ENCODE peak calls at places on chromosomes 13 and 19, in four cellular contexts. E is sigmoid colon, H is Panc1, K is pancreas. L is an unnamed sample.

GRCh38 chr13:25973576-25973975 is 78.2 kb downstream of the SHISA2 start:
- DNase-seq in H (no peak), E (no peak), K (no peak), L (no peak)

GRCh38 chr19:42386974-42387707 is 3.0 kb downstream of the CNFN start:
- DNase-seq in K (peak; percentile 80), E (peak; percentile 74), H (peak; percentile 25), L (peak; percentile 90)

GRCh38 chr13:46675016-46675415 is 121.9 kb downstream of the ESD start:
- DNase-seq in E (no peak), K (no peak), H (no peak), L (no peak)

GRCh38 chr19:23116802-23117571 is at the start of gene ZNF730:
- DNase-seq in E (no peak), H (no peak), K (peak; percentile 63), L (no peak)

GRCh38 chr19:31666126-31666525 is 316.9 kb upstream of the TSHZ3 start:
- DNase-seq in E (no peak), H (no peak), K (no peak), L (no peak)

GRCh38 chr19:13765395-13766094 is 1.2 kb downstream of the MRI1 start:
- DNase-seq in K (no peak), H (no peak), E (no peak), L (no peak)

GRCh38 chr19:4096049-4096892 is 27.7 kb downstream of the MAP2K2 start:
- DNase-seq in K (no peak), E (no peak), H (no peak), L (no peak)

GRCh38 chr13:38902551-38902950 is 88.1 kb downstream of the STOML3 start:
- DNase-seq in E (no peak), K (no peak), H (no peak), L (no peak)

GRCh38 chr19:55228015-55228391 is 560 bp downstream of the TMEM86B start:
- DNase-seq in H (no peak), K (no peak), E (no peak), L (no peak)

GRCh38 chr19:46065486-46065885 is 24.7 kb upstream of the IGFL4 start:
- DNase-seq in K (no peak), H (no peak), E (no peak), L (no peak)

GRCh38 chr19:10864538-10864899 is 6.8 kb upstream of the CARM1 start:
- DNase-seq in E (peak; percentile 91), K (peak; percentile 94), H (peak; percentile 62), L (peak; percentile 93)

GRCh38 chr13:98910501-98910951 is 67.3 kb downstream of the DOCK9 start:
- DNase-seq in K (no peak), E (no peak), H (peak; percentile 33), L (no peak)

GRCh38 chr19:21202865-21203494 is 61.1 kb downstream of the ZNF431 start:
- DNase-seq in H (peak; percentile 22), K (no peak), E (no peak), L (no peak)
- TF ChIP-seq CTCF in H (peak; percentile 84), K (peak; percentile 52), E (peak; percentile 36), L (no peak)

DNA sequence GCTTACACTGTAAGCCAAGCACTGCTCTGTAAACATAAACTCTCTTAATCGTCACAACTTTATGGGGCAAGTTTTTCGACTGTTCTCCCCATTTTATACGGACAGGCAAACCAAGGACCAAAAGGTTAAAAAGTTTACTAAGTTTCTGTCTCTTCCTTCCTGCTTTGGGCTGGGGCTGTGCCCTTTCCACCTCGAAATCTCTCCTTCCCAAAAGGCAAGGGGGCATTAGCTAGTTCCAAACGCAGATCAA is 2.2 kb downstream of the JUND start:
- DNase-seq in H (no peak), K (no peak), E (no peak), L (no peak)
- H3K4me3 ChIP-seq in H (peak overlapping the region; percentile 91), K (peak overlapping the region; percentile 97), E (peak overlapping the region; percentile 96), L (peak overlapping the region; percentile 92)

GRCh38 chr19:12496480-12496879 is 11.9 kb upstream of the ZNF709 start:
- DNase-seq in E (no peak), K (no peak), H (no peak), L (no peak)

GRCh38 chr19:12497032-12497431 is 12.4 kb upstream of the ZNF709 start:
- DNase-seq in H (no peak), K (no peak), E (no peak), L (no peak)

GRCh38 chr19:12494260-12494860 is 9.7 kb upstream of the ZNF709 start:
- DNase-seq in E (no peak), K (no peak), H (no peak), L (no peak)

DNA sequence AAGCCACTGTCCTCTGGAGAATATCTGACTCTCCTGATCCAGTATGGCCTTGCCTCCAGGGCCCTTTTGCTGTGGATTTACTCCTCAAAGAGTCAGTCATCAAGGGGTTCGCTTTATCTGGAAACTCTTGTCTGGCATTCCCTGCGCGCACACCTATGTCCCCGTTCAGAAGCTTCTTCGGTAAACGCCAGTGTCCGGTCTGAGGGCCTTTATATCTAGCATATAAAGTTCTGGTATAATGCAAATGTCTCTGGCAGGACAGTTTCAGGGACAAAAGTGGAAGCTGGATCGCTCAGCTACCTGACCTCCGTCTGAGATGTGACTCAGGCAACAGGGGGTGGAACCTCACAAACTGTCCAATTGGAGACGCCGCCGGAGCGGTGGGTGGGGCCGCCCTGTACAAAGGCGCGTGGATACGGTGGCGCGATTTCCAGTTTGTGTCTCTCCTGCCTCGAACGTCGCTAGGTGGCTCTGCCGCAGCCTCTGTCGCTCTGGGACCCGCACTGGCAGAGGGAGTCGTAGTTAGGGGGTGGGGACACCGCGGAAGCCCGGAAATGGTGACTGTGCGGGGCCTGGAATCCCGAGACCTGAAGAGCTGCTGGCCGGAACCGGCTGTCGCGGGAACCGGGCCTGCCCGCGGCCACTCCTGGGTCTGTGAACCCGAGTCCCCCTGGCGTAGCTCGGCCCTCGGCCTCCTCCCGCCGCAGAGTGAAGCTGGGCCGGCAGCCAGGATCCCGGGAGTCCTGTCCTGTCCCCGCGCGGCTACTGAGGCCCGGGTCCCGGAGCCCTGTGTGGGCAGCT is 10.6 kb upstream of the ZNF709 start:
- DNase-seq in E (peak; percentile 97), K (peak; percentile 94), H (peak; percentile 82), L (peak; percentile 96)
- TF ChIP-seq CTCF in E (no peak), K (no peak), H (peak; percentile 71), L (no peak)

DNA sequence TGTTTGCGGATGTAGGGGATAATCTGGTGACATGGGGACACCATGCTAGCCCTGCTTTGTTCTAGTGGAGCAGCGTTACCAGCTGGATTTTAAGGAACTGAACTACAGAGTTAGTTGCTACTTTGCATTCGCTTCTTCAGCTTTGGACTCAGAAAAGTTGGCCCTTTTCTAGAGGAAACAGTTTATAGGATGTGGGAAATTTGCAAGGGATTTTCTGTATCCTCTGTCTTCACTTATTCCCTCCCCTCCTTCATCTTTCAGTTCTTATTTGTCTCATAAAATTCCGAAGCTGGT is 2.1 kb downstream of the GATAD2A start:
- DNase-seq in E (no peak), H (no peak), K (no peak), L (no peak)
- H3K4me3 ChIP-seq in E (peak overlapping the region; percentile 98), H (no peak overlapping the region), K (peak overlapping the region; percentile 87), L (no peak overlapping the region)

GRCh38 chr19:15197275-15198005 is 3.4 kb downstream of the NOTCH3 start:
- DNase-seq in H (no peak), E (no peak), K (no peak), L (no peak)
- TF ChIP-seq CTCF in H (no peak), E (no peak), K (no peak), L (no peak)

DNA sequence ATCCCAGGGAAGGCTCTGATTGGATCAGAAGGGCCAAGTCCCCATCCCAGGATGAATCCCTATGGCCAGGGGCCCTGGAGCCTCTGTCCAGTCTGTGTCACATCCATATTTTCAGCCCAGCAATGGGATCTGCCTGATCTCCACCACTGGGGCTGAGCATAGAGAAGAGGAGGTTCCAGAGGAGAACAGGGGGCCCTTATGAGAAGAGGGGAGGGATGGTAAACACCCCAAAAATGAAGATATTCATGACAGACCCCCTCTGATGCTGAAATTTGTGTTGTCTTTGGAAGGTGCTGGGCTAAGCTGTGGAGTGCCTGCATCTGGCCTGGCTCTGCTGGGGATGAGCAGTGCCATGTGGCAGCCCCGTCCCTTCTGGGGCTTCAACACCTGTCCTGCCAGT is 14.5 kb downstream of the KLHL26 start:
- DNase-seq in K (no peak), H (no peak), E (no peak), L (no peak)
- H3K4me3 ChIP-seq in K (no peak overlapping the region), H (no peak overlapping the region), E (no peak overlapping the region), L (no peak overlapping the region)

GRCh38 chr13:49792550-49793324 is at the start of gene KPNA3:
- DNase-seq in E (peak; percentile 98), H (peak; percentile 75), K (peak; percentile 95), L (peak; percentile 98)
- TF ChIP-seq CTCF in E (no peak), H (peak; percentile 58), K (no peak), L (no peak)

DNA sequence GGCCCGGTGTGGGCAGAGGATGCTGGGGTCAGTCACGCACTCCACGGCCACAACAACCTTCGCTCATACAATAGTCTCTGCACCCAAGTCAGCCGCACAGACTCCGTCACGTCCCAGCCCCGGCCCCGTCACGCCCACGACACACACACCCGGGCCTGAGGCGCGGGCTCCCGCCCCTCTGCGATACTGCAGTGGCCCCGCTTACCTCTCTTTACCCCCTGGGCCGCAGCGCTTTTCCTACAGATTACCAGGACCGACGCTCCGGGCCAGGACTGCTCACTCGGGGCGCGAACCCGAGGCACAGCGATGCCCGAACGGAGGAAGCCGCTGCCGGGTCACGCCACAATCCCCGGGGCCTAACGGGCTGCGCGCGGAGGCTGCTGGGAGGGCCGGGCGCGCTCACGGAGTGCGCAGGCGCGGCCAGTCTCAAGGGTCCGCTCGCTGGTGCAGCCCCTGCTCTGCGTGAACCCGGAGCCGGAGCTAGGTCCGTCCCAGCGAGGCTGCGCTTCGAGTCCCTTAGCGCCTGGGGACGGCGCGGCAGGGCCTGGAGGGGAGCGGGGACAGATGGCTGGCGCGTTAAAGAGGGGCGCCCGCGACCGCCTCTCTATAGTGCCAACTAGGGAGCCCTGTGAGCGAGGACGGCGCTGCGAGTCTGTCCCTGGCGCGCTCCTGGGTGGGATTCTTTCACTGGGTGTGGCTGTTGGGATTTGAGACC is at the start of gene ZFP82:
- DNase-seq in K (peak; percentile 86), H (no peak), E (peak; percentile 85), L (peak; percentile 71)
- H3K4me3 ChIP-seq in K (peak within 1 kb of the TSS; percentile 69), H (peak within 1 kb of the TSS; percentile 71), E (peak within 1 kb of the TSS; percentile 77), L (peak within 1 kb of the TSS; percentile 71)

DNA sequence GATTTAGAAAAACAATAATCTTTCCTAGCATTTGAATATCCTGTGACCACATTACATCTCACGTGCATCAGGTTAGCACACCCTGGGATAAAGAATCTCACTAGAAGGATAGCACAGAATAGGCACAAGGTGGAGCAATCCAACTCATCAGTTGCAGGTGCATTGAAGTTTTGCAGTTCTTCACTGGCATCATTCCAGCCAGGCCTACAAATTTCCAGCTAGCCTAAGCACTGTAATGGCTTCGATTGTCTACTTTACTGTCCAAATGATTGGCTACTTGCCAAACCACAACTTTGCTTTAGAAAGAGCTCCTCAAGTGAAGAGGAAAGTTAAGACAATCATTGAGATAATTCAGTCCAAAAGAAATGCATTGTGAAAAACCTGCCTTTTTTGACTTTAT is 89.5 kb downstream of the SPRY2 start:
- DNase-seq in K (no peak), E (no peak), H (no peak), L (no peak)
- TF ChIP-seq CTCF in K (no peak), E (no peak), H (peak; percentile 24), L (no peak)